ENCODE peak calls at places on chromosomes 3 and 15, in ten cellular contexts. One of them, this sample, is unnamed.

GRCh38 chr15:39666671-39667070 is 85.8 kb downstream of the THBS1 start:
- DNase-seq in coronary artery: no peak
- DNase-seq in adrenal gland: no peak
- DNase-seq in GM20000: no peak
- DNase-seq in GM13976: no peak
- DNase-seq in GM12865: no peak
- DNase-seq in lower leg skin: no peak
- DNase-seq in HFF-Myc: no peak
- DNase-seq in spleen: no peak
- DNase-seq in progenitor cell of endocrine pancreas: no peak
- DNase-seq in this sample: no peak

GRCh38 chr3:182172534-182172933 is 460.8 kb downstream of the SOX2 start:
- DNase-seq in coronary artery: no peak
- DNase-seq in adrenal gland: no peak
- DNase-seq in GM20000: no peak
- DNase-seq in GM13976: no peak
- DNase-seq in GM12865: no peak
- DNase-seq in lower leg skin: no peak
- DNase-seq in HFF-Myc: no peak
- DNase-seq in spleen: no peak
- DNase-seq in progenitor cell of endocrine pancreas: no peak
- DNase-seq in this sample: no peak

GRCh38 chr3:111919370-111920065 is 59.3 kb upstream of the ABHD10 start:
- DNase-seq in coronary artery: no peak
- DNase-seq in adrenal gland: no peak
- DNase-seq in GM20000: no peak
- DNase-seq in GM13976: no peak
- DNase-seq in GM12865: no peak
- DNase-seq in lower leg skin: no peak
- DNase-seq in HFF-Myc: no peak
- DNase-seq in spleen: no peak
- DNase-seq in progenitor cell of endocrine pancreas: no peak
- DNase-seq in this sample: no peak

GRCh38 chr3:170477395-170477794 is 58.7 kb downstream of the CLDN11 start:
- DNase-seq in coronary artery: no peak
- DNase-seq in adrenal gland: no peak
- DNase-seq in GM20000: no peak
- DNase-seq in GM13976: no peak
- DNase-seq in GM12865: no peak
- DNase-seq in lower leg skin: no peak
- DNase-seq in HFF-Myc: no peak
- DNase-seq in spleen: no peak
- DNase-seq in progenitor cell of endocrine pancreas: no peak
- DNase-seq in this sample: no peak

GRCh38 chr3:38107911-38108648 is 28.8 kb downstream of the ACAA1 start:
- DNase-seq in coronary artery: peak
- DNase-seq in adrenal gland: no peak
- DNase-seq in GM20000: no peak
- DNase-seq in GM13976: no peak
- DNase-seq in GM12865: no peak
- DNase-seq in lower leg skin: peak
- DNase-seq in HFF-Myc: no peak
- DNase-seq in spleen: no peak
- DNase-seq in progenitor cell of endocrine pancreas: no peak
- DNase-seq in this sample: no peak

GRCh38 chr3:45226206-45226915 is at the start of gene TMEM158:
- DNase-seq in coronary artery: no peak
- DNase-seq in adrenal gland: peak
- DNase-seq in GM20000: peak
- DNase-seq in GM13976: peak
- DNase-seq in GM12865: peak
- DNase-seq in lower leg skin: peak
- DNase-seq in HFF-Myc: no peak
- DNase-seq in spleen: peak
- DNase-seq in progenitor cell of endocrine pancreas: peak
- DNase-seq in this sample: peak

GRCh38 chr3:37417297-37418082 is 243.1 kb upstream of the LRRFIP2 start:
- DNase-seq in coronary artery: no peak
- DNase-seq in adrenal gland: no peak
- DNase-seq in GM20000: no peak
- DNase-seq in GM13976: no peak
- DNase-seq in GM12865: no peak
- DNase-seq in lower leg skin: no peak
- DNase-seq in HFF-Myc: no peak
- DNase-seq in spleen: no peak
- DNase-seq in progenitor cell of endocrine pancreas: no peak
- DNase-seq in this sample: no peak

GRCh38 chr3:13301295-13301987 is 118.7 kb downstream of the NUP210 start:
- DNase-seq in coronary artery: no peak
- DNase-seq in adrenal gland: no peak
- DNase-seq in GM20000: peak
- DNase-seq in GM13976: no peak
- DNase-seq in GM12865: peak
- DNase-seq in lower leg skin: no peak
- DNase-seq in HFF-Myc: peak
- DNase-seq in spleen: peak
- DNase-seq in progenitor cell of endocrine pancreas: no peak
- DNase-seq in this sample: no peak

GRCh38 chr15:81273855-81274254 is 50.1 kb downstream of the STARD5 start:
- DNase-seq in coronary artery: no peak
- DNase-seq in adrenal gland: no peak
- DNase-seq in GM20000: no peak
- DNase-seq in GM13976: no peak
- DNase-seq in GM12865: no peak
- DNase-seq in lower leg skin: peak
- DNase-seq in HFF-Myc: no peak
- DNase-seq in spleen: no peak
- DNase-seq in progenitor cell of endocrine pancreas: no peak
- DNase-seq in this sample: no peak

GRCh38 chr15:83206387-83206970 is 1.1 kb downstream of the HDGFL3 start:
- DNase-seq in coronary artery: no peak
- DNase-seq in adrenal gland: peak
- DNase-seq in GM20000: peak
- DNase-seq in GM13976: peak
- DNase-seq in GM12865: peak
- DNase-seq in lower leg skin: no peak
- DNase-seq in HFF-Myc: no peak
- DNase-seq in spleen: no peak
- DNase-seq in progenitor cell of endocrine pancreas: no peak
- DNase-seq in this sample: no peak

GRCh38 chr15:61091229-61091628 is 137.9 kb downstream of the RORA start:
- DNase-seq in coronary artery: no peak
- DNase-seq in adrenal gland: no peak
- DNase-seq in GM20000: no peak
- DNase-seq in GM13976: no peak
- DNase-seq in GM12865: no peak
- DNase-seq in lower leg skin: no peak
- DNase-seq in HFF-Myc: no peak
- DNase-seq in spleen: no peak
- DNase-seq in progenitor cell of endocrine pancreas: no peak
- DNase-seq in this sample: no peak

GRCh38 chr3:10195692-10196091 is 31.0 kb downstream of the IRAK2 start:
- DNase-seq in coronary artery: no peak
- DNase-seq in adrenal gland: peak
- DNase-seq in GM20000: no peak
- DNase-seq in GM13976: no peak
- DNase-seq in GM12865: no peak
- DNase-seq in lower leg skin: no peak
- DNase-seq in HFF-Myc: no peak
- DNase-seq in spleen: peak
- DNase-seq in progenitor cell of endocrine pancreas: no peak
- DNase-seq in this sample: no peak
- TF ChIP-seq CTCF in coronary artery: no peak
- TF ChIP-seq CTCF in adrenal gland: no peak
- TF ChIP-seq CTCF in GM20000: no peak
- TF ChIP-seq CTCF in GM13976: no peak
- TF ChIP-seq CTCF in GM12865: no peak
- TF ChIP-seq CTCF in lower leg skin: no peak
- TF ChIP-seq CTCF in HFF-Myc: no peak
- TF ChIP-seq CTCF in spleen: no peak
- TF ChIP-seq CTCF in progenitor cell of endocrine pancreas: no peak
- TF ChIP-seq CTCF in this sample: no peak

DNA sequence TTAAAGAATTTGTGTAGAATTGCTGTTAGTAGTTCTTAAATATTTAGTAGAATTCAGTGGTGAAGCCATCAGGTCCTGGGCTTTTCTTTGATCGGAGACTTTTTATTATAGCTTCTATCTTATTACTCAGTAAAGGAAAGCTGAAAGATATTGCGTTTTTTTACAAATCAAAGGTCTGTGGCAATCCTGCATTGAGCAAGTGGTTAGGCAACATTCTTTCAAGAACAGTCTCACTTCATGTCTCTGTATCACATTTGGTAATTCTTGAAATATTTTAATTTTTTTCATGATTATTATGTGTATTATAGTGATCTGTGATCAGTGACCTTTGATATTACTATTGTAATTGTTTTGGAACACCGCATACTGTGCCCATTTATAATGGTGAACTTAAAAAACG is 140.8 kb downstream of the UNC13C start:
- DNase-seq in coronary artery: no peak
- DNase-seq in adrenal gland: no peak
- DNase-seq in GM20000: no peak
- DNase-seq in GM13976: no peak
- DNase-seq in GM12865: no peak
- DNase-seq in lower leg skin: no peak
- DNase-seq in HFF-Myc: no peak
- DNase-seq in spleen: no peak
- DNase-seq in progenitor cell of endocrine pancreas: no peak
- DNase-seq in this sample: no peak
- TF ChIP-seq CTCF in coronary artery: no peak
- TF ChIP-seq CTCF in adrenal gland: no peak
- TF ChIP-seq CTCF in GM20000: no peak
- TF ChIP-seq CTCF in GM13976: no peak
- TF ChIP-seq CTCF in GM12865: no peak
- TF ChIP-seq CTCF in lower leg skin: no peak
- TF ChIP-seq CTCF in HFF-Myc: no peak
- TF ChIP-seq CTCF in spleen: no peak
- TF ChIP-seq CTCF in progenitor cell of endocrine pancreas: no peak
- TF ChIP-seq CTCF in this sample: no peak

DNA sequence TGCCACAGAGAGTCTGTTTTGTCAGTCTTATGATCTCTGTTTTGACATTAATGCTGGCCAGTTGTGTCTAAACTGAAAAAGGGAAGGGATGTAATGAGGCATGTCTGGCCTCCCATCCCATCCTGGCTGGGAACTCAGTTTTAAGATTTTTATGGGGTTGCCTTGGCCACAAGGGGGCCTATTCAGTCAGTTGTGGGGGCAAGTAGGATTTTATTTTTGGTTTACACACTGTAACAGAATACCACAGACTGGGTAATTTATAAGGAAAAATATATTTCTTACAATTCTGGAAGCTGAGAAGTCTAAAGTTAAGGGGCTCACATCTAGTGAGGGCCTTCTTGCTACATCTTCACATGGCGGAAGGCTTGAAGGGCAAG is 129.8 kb downstream of the TMEM108 start:
- DNase-seq in coronary artery: no peak
- DNase-seq in adrenal gland: no peak
- DNase-seq in GM20000: no peak
- DNase-seq in GM13976: no peak
- DNase-seq in GM12865: no peak
- DNase-seq in lower leg skin: no peak
- DNase-seq in HFF-Myc: no peak
- DNase-seq in spleen: no peak
- DNase-seq in progenitor cell of endocrine pancreas: no peak
- DNase-seq in this sample: no peak
- TF ChIP-seq CTCF in coronary artery: no peak
- TF ChIP-seq CTCF in adrenal gland: no peak
- TF ChIP-seq CTCF in GM20000: no peak
- TF ChIP-seq CTCF in GM13976: no peak
- TF ChIP-seq CTCF in GM12865: peak
- TF ChIP-seq CTCF in lower leg skin: no peak
- TF ChIP-seq CTCF in HFF-Myc: no peak
- TF ChIP-seq CTCF in spleen: no peak
- TF ChIP-seq CTCF in progenitor cell of endocrine pancreas: no peak
- TF ChIP-seq CTCF in this sample: no peak

DNA sequence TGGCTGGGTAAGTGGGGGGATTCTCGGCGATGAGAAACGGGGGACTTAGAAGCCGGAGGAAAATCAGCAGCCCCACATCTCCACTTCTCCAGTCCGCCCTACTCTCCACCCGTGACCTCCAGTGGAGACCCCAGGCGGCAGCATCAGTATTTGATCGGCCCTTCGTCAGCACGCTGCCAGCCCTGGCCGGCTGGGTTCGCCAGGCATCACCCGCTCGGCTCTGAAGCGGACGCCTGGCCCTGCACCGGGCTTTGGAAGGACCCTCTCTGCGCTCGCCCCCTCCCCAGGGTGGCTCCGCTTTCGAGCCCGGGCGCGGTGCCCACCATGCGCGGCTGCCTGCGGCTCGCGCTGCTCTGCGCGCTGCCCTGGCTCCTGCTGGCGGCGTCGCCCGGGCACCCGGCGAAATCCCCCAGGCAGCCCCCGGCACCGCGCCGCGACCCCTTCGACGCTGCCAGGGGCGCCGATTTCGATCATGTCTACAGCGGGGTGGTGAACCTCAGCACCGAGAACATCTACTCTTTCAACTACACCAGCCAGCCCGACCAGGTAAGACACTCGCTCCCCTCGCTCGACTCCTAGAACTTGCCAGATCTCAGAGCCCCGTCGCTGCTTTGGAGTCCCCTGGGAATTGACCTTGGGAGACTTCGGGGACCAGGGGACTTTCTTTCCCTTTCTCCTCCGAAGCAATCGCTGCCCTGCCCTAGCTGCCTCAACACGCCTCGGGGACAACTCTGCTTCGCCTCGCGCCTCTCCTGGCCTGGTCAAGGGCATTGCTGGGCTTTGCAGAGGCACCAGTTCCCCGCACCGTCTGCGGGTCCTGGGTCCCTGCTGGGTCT is 561 bp downstream of the SIDT1 start:
- DNase-seq in coronary artery: no peak
- DNase-seq in adrenal gland: peak
- DNase-seq in GM20000: peak
- DNase-seq in GM13976: peak
- DNase-seq in GM12865: peak
- DNase-seq in lower leg skin: peak
- DNase-seq in HFF-Myc: no peak
- DNase-seq in spleen: peak
- DNase-seq in progenitor cell of endocrine pancreas: peak
- DNase-seq in this sample: peak
- TF ChIP-seq CTCF in coronary artery: no peak
- TF ChIP-seq CTCF in adrenal gland: no peak
- TF ChIP-seq CTCF in GM20000: no peak
- TF ChIP-seq CTCF in GM13976: no peak
- TF ChIP-seq CTCF in GM12865: no peak
- TF ChIP-seq CTCF in lower leg skin: no peak
- TF ChIP-seq CTCF in HFF-Myc: no peak
- TF ChIP-seq CTCF in spleen: no peak
- TF ChIP-seq CTCF in progenitor cell of endocrine pancreas: no peak
- TF ChIP-seq CTCF in this sample: no peak

GRCh38 chr3:46293035-46293724 is 50.9 kb downstream of the CCR3 start:
- DNase-seq in coronary artery: no peak
- DNase-seq in adrenal gland: no peak
- DNase-seq in GM20000: no peak
- DNase-seq in GM13976: no peak
- DNase-seq in GM12865: no peak
- DNase-seq in lower leg skin: no peak
- DNase-seq in HFF-Myc: no peak
- DNase-seq in spleen: no peak
- DNase-seq in progenitor cell of endocrine pancreas: no peak
- DNase-seq in this sample: no peak
- TF ChIP-seq CTCF in coronary artery: no peak
- TF ChIP-seq CTCF in adrenal gland: no peak
- TF ChIP-seq CTCF in GM20000: no peak
- TF ChIP-seq CTCF in GM13976: no peak
- TF ChIP-seq CTCF in GM12865: no peak
- TF ChIP-seq CTCF in lower leg skin: no peak
- TF ChIP-seq CTCF in HFF-Myc: no peak
- TF ChIP-seq CTCF in spleen: no peak
- TF ChIP-seq CTCF in progenitor cell of endocrine pancreas: no peak
- TF ChIP-seq CTCF in this sample: no peak

This sample was measured in mesothelial cell of epicardium.